ENCODE peak calls at places on chromosomes 5 and 9, in ten cellular contexts. B is heart right ventricle, X is heart left ventricle, A is PC-3, K is GM12878, U is transverse colon, W is ovary, I is upper lobe of right lung, Q is mammary epithelial cell, T is fibroblast of lung. E is an unnamed sample. For H3K4me1, the result is how much of the 10 kb centered on the place peaks cover.

GRCh38 chr9:109440797-109441287 is 57.3 kb downstream of the PTPN3 start:
- DNase-seq in B (no peak), X (no peak), A (peak), K (no peak), U (peak), W (no peak), I (no peak), Q (peak), T (peak), E (no peak)

GRCh38 chr5:169610606-169611005 is 26.5 kb upstream of the DOCK2 start:
- DNase-seq in B (no peak), X (no peak), A (peak), K (no peak), U (no peak), W (no peak), I (no peak), Q (peak), T (no peak), E (no peak)

GRCh38 chr5:57841671-57842375 is 359.2 kb upstream of the ACTBL2 start:
- DNase-seq in B (no peak), X (no peak), A (peak), K (no peak), U (no peak), W (no peak), I (no peak), Q (peak), T (peak), E (no peak)

GRCh38 chr5:177122566-177122965 is 11.0 kb upstream of the NSD1 start:
- DNase-seq in B (no peak), X (no peak), A (no peak), K (no peak), U (no peak), W (peak), I (no peak), Q (no peak), T (no peak), E (no peak)

GRCh38 chr5:579211-579610 is 32.9 kb upstream of the CEP72 start:
- DNase-seq in B (no peak), X (no peak), A (no peak), K (no peak), U (no peak), W (no peak), I (no peak), Q (no peak), T (no peak), E (no peak)

GRCh38 chr9:107674937-107675277 is 185.3 kb upstream of the KLF4 start:
- DNase-seq in B (no peak), X (no peak), A (no peak), K (no peak), U (peak), W (no peak), I (no peak), Q (no peak), T (peak), E (no peak)

GRCh38 chr5:140868721-140869554 is at the start of gene PCDHA11:
- DNase-seq in B (no peak), X (no peak), A (no peak), K (no peak), U (no peak), W (no peak), I (no peak), Q (no peak), T (no peak), E (no peak)

GRCh38 chr5:35046754-35047153 is 995 bp downstream of the AGXT2 start:
- DNase-seq in B (no peak), X (no peak), A (peak), K (no peak), U (no peak), W (no peak), I (no peak), Q (peak), T (peak), E (no peak)

GRCh38 chr5:68251804-68252648 is 36.5 kb downstream of the PIK3R1 start:
- DNase-seq in B (no peak), X (no peak), A (no peak), K (no peak), U (peak), W (no peak), I (no peak), Q (peak), T (peak), E (peak)

GRCh38 chr5:68250662-68251298 is 35.2 kb downstream of the PIK3R1 start:
- DNase-seq in B (no peak), X (no peak), A (no peak), K (no peak), U (no peak), W (no peak), I (no peak), Q (no peak), T (no peak), E (no peak)

GRCh38 chr5:68251386-68251785 is 35.8 kb downstream of the PIK3R1 start:
- DNase-seq in B (no peak), X (no peak), A (no peak), K (no peak), U (no peak), W (no peak), I (no peak), Q (no peak), T (no peak), E (no peak)

GRCh38 chr5:68253612-68254341 is 38.2 kb downstream of the PIK3R1 start:
- DNase-seq in B (no peak), X (no peak), A (no peak), K (no peak), U (no peak), W (no peak), I (no peak), Q (no peak), T (peak), E (no peak)

DNA sequence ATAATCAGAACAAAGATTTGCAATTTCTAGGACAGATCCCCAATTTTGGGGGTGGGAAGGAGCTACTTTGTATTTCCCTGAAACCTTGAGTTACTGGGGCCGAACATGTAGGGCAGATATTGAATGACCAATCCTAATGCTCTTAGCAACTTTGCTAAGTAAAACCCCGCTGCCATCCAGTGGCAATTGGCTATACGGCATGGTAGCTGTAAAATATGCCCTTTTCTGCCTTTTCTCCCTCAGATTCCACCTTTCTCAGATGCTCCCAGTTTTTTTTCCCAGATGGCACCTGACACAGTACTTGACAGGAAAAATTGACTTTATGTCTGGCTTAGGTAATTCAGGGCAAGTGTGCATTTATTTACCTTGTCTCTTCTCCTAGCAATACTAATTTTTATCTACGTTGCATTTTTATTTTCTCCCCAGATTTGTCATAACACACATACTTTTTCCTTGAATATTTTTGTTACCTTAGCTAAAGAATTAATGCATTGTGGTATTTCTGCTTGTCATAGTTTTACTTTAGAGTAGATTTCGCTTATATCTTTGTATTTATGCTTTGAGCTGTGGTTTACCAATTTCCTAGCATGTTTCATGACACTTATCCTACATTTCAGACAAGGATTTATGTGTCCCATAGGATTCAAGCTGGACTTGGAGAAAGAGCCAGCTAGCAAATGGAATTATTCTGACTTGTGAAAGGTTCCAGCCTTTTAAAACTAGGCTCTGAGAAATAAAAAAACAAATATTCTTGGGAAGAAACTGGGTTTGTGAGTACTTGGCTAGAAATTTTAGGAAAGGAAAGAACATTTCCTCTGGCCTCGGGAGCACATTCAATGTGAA is 37.3 kb downstream of the PIK3R1 start:
- DNase-seq in B (no peak), X (no peak), A (peak), K (no peak), U (peak), W (peak), I (no peak), Q (peak), T (peak), E (no peak)
- H3K4me3 ChIP-seq in B (peak), X (peak), A (no peak), K (no peak), U (no peak), W (no peak), I (peak), Q (no peak), T (no peak), E (no peak)

DNA sequence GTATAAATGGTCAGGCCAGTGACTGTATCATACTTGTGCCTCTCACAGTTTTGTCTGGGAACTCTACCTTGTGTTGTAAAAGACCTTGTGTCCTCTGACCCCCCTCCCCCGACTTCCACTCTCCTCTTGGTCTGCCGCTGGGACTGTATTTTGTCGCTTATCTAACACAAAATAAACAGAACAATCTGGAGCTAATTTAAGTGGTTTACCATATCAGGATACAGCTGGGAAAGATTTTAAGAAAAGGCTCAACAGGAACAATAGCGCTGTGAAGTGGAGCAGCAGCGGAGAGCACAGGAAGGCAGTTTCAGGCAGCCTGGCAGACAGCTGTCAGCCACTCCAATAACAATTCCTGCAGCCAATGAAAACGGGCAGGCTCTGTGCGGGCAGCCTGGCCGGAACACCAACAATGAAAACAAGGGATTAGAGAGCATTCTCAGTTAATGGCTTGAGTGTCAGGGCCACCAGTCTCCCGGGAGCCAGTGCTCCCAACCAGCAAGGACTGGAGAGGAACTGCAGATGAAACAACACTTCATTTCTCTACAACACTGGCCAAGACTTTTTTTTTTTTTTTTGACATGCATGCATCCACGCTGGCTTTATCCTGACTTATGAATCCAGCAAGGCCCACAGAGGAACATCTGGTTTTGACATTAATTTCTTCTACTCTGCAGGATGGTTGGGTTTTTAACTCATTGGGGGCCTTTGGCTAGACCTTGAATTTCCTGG is 76.8 kb downstream of the ARSB start:
- DNase-seq in B (peak), X (peak), A (no peak), K (no peak), U (peak), W (no peak), I (no peak), Q (no peak), T (peak), E (peak)
- H3K4me1 ChIP-seq in B (half or more), X (half or more), A (under half), K (under half), U (under half), W (under half), I (under half), Q (under half), T (under half), E (under half)

GRCh38 chr5:139863361-139863760 is 67.8 kb downstream of the PSD2 start:
- DNase-seq in B (peak), X (peak), A (no peak), K (no peak), U (peak), W (peak), I (peak), Q (peak), T (peak), E (peak)

GRCh38 chr5:139861889-139862207 is 66.2 kb downstream of the PSD2 start:
- DNase-seq in B (no peak), X (no peak), A (no peak), K (no peak), U (no peak), W (no peak), I (no peak), Q (no peak), T (no peak), E (no peak)

GRCh38 chr5:139863855-139864558 is 68.4 kb downstream of the PSD2 start:
- DNase-seq in B (peak), X (peak), A (peak), K (no peak), U (peak), W (peak), I (peak), Q (peak), T (peak), E (no peak)

GRCh38 chr5:139862313-139862712 is 66.7 kb downstream of the PSD2 start:
- DNase-seq in B (no peak), X (no peak), A (no peak), K (peak), U (no peak), W (no peak), I (no peak), Q (peak), T (peak), E (no peak)

DNA sequence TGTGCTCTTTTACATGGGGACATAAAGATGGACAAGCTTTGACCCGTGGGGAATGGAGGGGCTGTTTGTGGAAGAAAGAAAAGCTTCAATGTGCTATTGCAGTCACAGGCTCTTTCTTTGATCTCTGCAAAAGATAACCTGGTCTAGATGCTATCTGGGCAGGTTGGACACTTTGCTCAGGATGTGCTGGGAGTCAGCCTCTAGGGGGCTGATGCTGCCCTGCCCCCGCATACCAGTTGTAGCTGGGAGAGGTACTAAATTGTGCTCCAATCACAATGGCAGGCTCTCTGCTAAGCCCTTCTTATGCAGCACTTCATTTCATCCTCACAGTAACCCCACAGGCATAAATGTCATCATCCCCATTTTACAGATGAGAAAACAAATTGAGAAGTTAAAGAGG is 67.2 kb downstream of the PSD2 start:
- DNase-seq in B (no peak), X (no peak), A (no peak), K (no peak), U (no peak), W (no peak), I (no peak), Q (no peak), T (no peak), E (no peak)
- TF ChIP-seq CTCF in B (no peak), X (no peak), A (peak), K (no peak), U (no peak), W (no peak), I (no peak), Q (peak), T (no peak), E (no peak)

GRCh38 chr5:16520806-16521205 is 55.2 kb upstream of the ZNF622 start:
- DNase-seq in B (no peak), X (no peak), A (no peak), K (no peak), U (peak), W (no peak), I (no peak), Q (no peak), T (no peak), E (peak)
- H3K4me3 ChIP-seq in B (no peak), X (no peak), A (no peak), K (no peak), U (no peak), W (no peak), I (no peak), Q (no peak), T (no peak), E (no peak)

GRCh38 chr9:137237759-137238726 is 3.0 kb upstream of the TUBB4B start:
- DNase-seq in B (no peak), X (no peak), A (peak), K (no peak), U (peak), W (no peak), I (no peak), Q (no peak), T (no peak), E (peak)
- H3K4me1 ChIP-seq in B (half or more), X (under half), A (under half), K (under half), U (under half), W (under half), I (under half), Q (under half), T (under half), E (half or more)

GRCh38 chr9:100499866-100500265 is 26.9 kb downstream of the TMEFF1 start:
- DNase-seq in B (no peak), X (no peak), A (no peak), K (no peak), U (no peak), W (no peak), I (no peak), Q (no peak), T (no peak), E (no peak)

GRCh38 chr9:100511205-100511604 is 38.3 kb downstream of the TMEFF1 start:
- DNase-seq in B (no peak), X (no peak), A (no peak), K (no peak), U (no peak), W (no peak), I (no peak), Q (no peak), T (no peak), E (no peak)

GRCh38 chr9:100505564-100506159 is 32.7 kb downstream of the TMEFF1 start:
- DNase-seq in B (peak), X (peak), A (peak), K (peak), U (peak), W (peak), I (peak), Q (peak), T (peak), E (peak)
- TF ChIP-seq CTCF in B (peak), X (peak), A (peak), K (peak), U (no peak), W (no peak), I (peak), Q (peak), T (peak), E (peak)

DNA sequence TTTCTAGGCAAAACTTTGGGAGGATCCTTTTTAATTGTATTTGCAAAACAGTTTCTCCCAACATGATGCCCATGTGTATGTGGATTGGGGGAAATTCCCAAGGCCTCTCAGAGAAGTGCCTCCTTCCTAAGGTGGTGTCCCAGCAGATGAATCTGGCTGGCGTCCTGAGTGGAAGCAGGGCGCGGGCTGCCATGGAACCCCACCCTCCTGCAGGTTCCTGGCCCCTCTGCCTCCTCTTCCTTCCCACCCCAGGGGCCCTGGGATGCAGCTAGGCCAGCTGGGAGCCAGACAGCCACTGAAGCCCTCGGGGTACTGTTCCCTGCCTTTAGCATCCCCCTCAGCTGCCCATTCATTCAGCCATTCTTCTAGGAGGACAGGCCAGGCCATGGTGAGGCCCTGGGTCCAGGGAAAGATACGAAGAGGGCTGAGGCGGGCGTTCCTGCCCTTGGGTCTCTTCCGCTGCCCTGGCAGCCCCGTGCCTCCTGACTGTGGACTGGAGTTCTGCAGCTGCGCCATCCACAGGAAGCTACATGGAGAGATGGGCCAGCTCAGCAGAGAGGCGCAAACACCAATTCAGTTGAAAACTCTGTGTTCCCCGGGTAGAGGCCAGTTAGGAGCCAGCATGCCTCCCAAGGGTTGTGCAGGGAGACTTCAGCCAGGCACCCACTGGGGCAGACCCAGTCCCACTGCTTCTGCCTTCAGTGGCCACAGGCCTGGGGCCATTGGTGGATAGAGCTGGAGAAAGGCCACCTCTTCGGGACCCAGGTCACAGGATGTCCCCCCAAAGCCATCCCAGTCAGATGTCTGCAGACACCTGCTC is 36.5 kb downstream of the ADAMTS2 start:
- DNase-seq in B (no peak), X (peak), A (no peak), K (no peak), U (no peak), W (no peak), I (peak), Q (no peak), T (no peak), E (peak)
- H3K4me3 ChIP-seq in B (no peak), X (no peak), A (no peak), K (no peak), U (no peak), W (no peak), I (no peak), Q (no peak), T (no peak), E (no peak)

GRCh38 chr5:181239062-181239663 is 4.5 kb downstream of the RACK1 start:
- DNase-seq in B (no peak), X (no peak), A (no peak), K (no peak), U (no peak), W (no peak), I (no peak), Q (no peak), T (no peak), E (no peak)

GRCh38 chr5:181243521-181244307 is at the start of gene RACK1:
- DNase-seq in B (peak), X (peak), A (peak), K (peak), U (peak), W (peak), I (peak), Q (peak), T (peak), E (peak)

GRCh38 chr5:181241393-181241975 is 2.2 kb downstream of the RACK1 start:
- DNase-seq in B (no peak), X (no peak), A (peak), K (no peak), U (no peak), W (no peak), I (no peak), Q (peak), T (peak), E (peak)

GRCh38 chr5:181243020-181243520 is 636 bp downstream of the RACK1 start:
- DNase-seq in B (no peak), X (no peak), A (no peak), K (no peak), U (no peak), W (no peak), I (no peak), Q (no peak), T (no peak), E (no peak)

GRCh38 chr5:181242031-181242451 is 1.7 kb downstream of the RACK1 start:
- DNase-seq in B (no peak), X (no peak), A (no peak), K (no peak), U (no peak), W (no peak), I (no peak), Q (no peak), T (no peak), E (no peak)
- H3K4me1 ChIP-seq in B (under half), X (under half), A (under half), K (under half), U (under half), W (under half), I (under half), Q (under half), T (under half), E (under half)

DNA sequence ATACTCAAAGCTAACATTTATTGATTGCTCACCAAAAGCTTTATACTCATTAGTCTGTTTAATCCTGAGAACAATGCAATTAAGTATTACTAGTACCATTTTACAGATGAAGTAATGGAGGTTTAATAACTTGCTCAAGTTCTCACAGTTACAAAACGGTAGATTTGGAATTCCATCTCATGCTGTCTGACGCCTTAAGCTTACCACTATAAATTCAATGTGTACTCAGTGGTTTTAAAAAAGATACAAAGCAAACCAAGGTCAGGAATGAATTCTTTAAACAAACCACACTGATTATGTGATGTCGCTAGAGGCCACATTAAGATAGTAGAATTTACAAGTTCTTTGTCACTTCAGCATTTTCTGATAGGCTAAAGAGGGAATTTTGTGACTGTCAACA is 1.2 kb upstream of the C5orf63 start:
- DNase-seq in B (no peak), X (no peak), A (no peak), K (no peak), U (no peak), W (no peak), I (no peak), Q (no peak), T (no peak), E (no peak)
- TF ChIP-seq CTCF in B (no peak), X (no peak), A (no peak), K (no peak), U (no peak), W (no peak), I (no peak), Q (no peak), T (no peak), E (no peak)